ENCODE peak calls at places on chromosomes 2 and 18, in four cellular contexts. K is tibial artery, C is neural progenitor cell, Z is heart left ventricle. G is an unnamed sample.

GRCh38 chr18:31648966-31649429 is 35.4 kb downstream of the B4GALT6 start:
- DNase-seq in Z (no peak), K (no peak), C (no peak), G (no peak)

GRCh38 chr2:159219394-159219998 is 67.0 kb downstream of the WDSUB1 start:
- DNase-seq in Z (no peak), K (no peak), C (no peak), G (no peak)

GRCh38 chr18:31508781-31509180 is 10.8 kb downstream of the DSG2 start:
- DNase-seq in C (no peak), Z (no peak), K (no peak), G (no peak)

GRCh38 chr2:39227628-39228412 is 15.9 kb downstream of the CDKL4 start:
- DNase-seq in Z (peak; percentile 88), C (peak; percentile 81), K (peak; percentile 85), G (peak; percentile 93)

GRCh38 chr2:221451836-221452774 is 120.0 kb downstream of the EPHA4 start:
- DNase-seq in C (no peak), Z (no peak), K (no peak), G (no peak)

GRCh38 chr18:47594063-47594462 is 336.4 kb downstream of the SMAD2 start:
- DNase-seq in C (peak; percentile 81), K (no peak), Z (no peak), G (no peak)

GRCh38 chr18:13218376-13219011 is at the start of gene LDLRAD4:
- DNase-seq in C (peak; percentile 58), Z (peak; percentile 83), K (peak; percentile 83), G (peak; percentile 76)

GRCh38 chr2:19072161-19072560 is 286.3 kb downstream of the OSR1 start:
- DNase-seq in Z (no peak), C (no peak), K (no peak), G (no peak)

GRCh38 chr2:145007673-145008263 is 487.8 kb upstream of the ZEB2 start:
- DNase-seq in Z (no peak), C (no peak), K (peak; percentile 65), G (peak; percentile 78)

GRCh38 chr2:217797661-217798069 is 205.1 kb downstream of the TNS1 start:
- DNase-seq in Z (peak; percentile 66), C (no peak), K (peak; percentile 85), G (no peak)

GRCh38 chr18:27136208-27136535 is 48.9 kb downstream of the CHST9 start:
- DNase-seq in C (no peak), K (no peak), Z (no peak), G (no peak)

GRCh38 chr18:58570360-58571064 is 58.4 kb downstream of the ALPK2 start:
- DNase-seq in K (no peak), Z (no peak), C (no peak), G (no peak)

GRCh38 chr2:156874707-156875106 is 382.8 kb upstream of the GALNT5 start:
- DNase-seq in C (no peak), Z (no peak), K (no peak), G (no peak)

DNA sequence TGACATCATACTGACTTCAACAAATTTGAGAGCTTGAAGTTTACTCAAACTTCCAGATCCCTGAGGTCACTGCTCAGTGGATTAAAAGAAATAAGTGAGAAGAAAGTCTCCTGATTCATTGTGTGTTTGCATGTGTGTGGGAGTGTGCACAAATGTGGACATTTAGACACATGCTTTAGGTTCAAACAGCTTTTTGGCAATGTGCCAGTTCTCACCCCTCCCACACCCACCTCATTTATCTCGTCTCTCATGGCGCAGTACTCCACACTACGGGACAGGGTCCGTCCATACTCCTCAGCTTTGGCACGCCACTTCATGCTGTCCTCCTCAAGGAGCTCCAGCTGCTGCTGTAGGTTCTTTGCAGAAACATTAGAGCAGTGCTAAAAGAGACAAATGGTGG is 58.3 kb upstream of the TTN start:
- DNase-seq in C (no peak), K (no peak), Z (no peak), G (no peak)
- H3K4me3 ChIP-seq in C (no peak overlapping the region), K (no peak overlapping the region), Z (no peak overlapping the region), G (no peak overlapping the region)

DNA sequence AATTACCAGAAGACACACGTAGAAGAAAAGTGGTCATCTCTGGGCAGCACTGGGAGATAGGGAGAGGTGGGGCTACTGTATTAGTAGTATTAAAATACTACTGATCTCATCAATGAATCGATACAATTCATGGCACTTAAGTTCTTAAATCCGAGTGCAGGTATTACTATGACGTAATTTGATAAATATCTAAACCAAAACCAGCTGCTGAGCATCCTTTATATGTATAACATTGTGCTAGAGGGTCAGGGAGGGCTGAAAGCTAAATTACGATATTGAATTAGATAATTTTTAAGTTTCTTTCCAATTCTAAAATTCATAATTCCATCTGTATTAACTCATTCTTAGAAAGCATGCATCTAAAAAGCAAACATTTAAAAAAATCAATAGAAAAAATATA is 25.3 kb downstream of the DARS1 start:
- DNase-seq in C (no peak), K (no peak), Z (no peak), G (no peak)
- H3K4me3 ChIP-seq in C (no peak overlapping the region), K (no peak overlapping the region), Z (no peak overlapping the region), G (no peak overlapping the region)

GRCh38 chr2:43559391-43560230 is 36.2 kb downstream of the THADA start:
- DNase-seq in Z (no peak), C (no peak), K (no peak), G (no peak)
- H3K4me3 ChIP-seq in Z (no peak overlapping the region), C (no peak overlapping the region), K (no peak overlapping the region), G (no peak overlapping the region)

GRCh38 chr2:102177814-102178478 is 8.9 kb upstream of the IL1RL2 start:
- DNase-seq in Z (no peak), K (no peak), C (no peak), G (no peak)
- H3K4me3 ChIP-seq in Z (no peak overlapping the region), K (no peak overlapping the region), C (no peak overlapping the region), G (no peak overlapping the region)

GRCh38 chr2:42102606-42103450 is 55.0 kb downstream of the PKDCC start:
- DNase-seq in K (peak; percentile 78), C (peak; percentile 89), Z (peak; percentile 80), G (peak; percentile 80)

GRCh38 chr2:42101641-42102605 is 54.1 kb downstream of the PKDCC start:
- DNase-seq in K (peak; percentile 81), Z (peak; percentile 81), C (peak; percentile 52), G (peak; percentile 78)

GRCh38 chr2:42098571-42099430 is 51.0 kb downstream of the PKDCC start:
- DNase-seq in C (no peak), Z (no peak), K (no peak), G (peak; percentile 73)

GRCh38 chr2:42099431-42100173 is 51.8 kb downstream of the PKDCC start:
- DNase-seq in K (no peak), C (no peak), Z (no peak), G (no peak)

GRCh38 chr2:42100696-42101585 is 53.1 kb downstream of the PKDCC start:
- DNase-seq in K (peak; percentile 80), C (peak; percentile 77), Z (peak; percentile 87), G (peak; percentile 82)
- H3K4me3 ChIP-seq in K (peak overlapping the region; percentile 52), C (peak overlapping the region; percentile 38), Z (peak overlapping the region; percentile 50), G (no peak overlapping the region)

GRCh38 chr2:126777620-126777978 is 121.1 kb upstream of the TEX51 start:
- DNase-seq in Z (no peak), K (no peak), C (no peak), G (no peak)
- H3K4me3 ChIP-seq in Z (no peak overlapping the region), K (peak overlapping the region; percentile 52), C (no peak overlapping the region), G (no peak overlapping the region)

GRCh38 chr2:111999809-112000208 is 55.3 kb upstream of the TMEM87B start:
- DNase-seq in C (no peak), K (no peak), Z (no peak), G (no peak)

GRCh38 chr2:112003585-112003984 is 51.5 kb upstream of the TMEM87B start:
- DNase-seq in Z (no peak), K (no peak), C (no peak), G (no peak)

GRCh38 chr2:112000399-112001135 is 54.5 kb upstream of the TMEM87B start:
- DNase-seq in K (no peak), C (no peak), Z (no peak), G (no peak)

GRCh38 chr2:112001942-112002341 is 53.1 kb upstream of the TMEM87B start:
- DNase-seq in Z (no peak), K (no peak), C (no peak), G (no peak)

DNA sequence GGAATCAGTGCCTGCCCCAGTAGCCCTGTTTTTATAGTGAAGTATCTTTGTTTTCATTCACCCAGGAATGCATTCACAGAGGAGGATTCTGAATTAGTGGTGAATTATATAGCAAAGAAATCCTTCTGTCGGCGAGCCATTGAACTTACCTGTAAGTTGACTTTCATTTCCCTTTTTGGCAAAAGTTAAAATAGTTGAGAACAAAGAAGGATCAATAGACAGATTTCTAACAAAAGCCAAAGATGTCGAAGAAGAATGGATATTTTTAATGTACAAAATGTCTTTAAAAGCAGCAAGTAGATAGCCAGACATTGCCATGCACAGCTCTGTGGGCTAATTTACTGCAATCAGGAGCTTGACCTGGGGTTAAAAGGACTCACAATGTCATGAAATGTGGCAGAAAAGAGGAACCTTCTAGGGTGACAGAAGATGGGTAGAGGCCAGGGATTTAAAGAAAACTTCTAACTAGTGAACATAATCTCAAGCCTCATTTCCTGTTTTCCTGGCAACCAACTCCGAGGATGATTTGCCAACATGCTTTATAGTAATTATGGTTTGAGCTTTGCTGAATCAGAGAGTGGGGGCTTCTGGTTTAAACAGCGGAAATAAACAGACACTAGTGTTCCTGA is 53.8 kb upstream of the TMEM87B start:
- DNase-seq in C (no peak), K (no peak), Z (no peak), G (no peak)
- H3K4me3 ChIP-seq in C (no peak overlapping the region), K (no peak overlapping the region), Z (no peak overlapping the region), G (no peak overlapping the region)

DNA sequence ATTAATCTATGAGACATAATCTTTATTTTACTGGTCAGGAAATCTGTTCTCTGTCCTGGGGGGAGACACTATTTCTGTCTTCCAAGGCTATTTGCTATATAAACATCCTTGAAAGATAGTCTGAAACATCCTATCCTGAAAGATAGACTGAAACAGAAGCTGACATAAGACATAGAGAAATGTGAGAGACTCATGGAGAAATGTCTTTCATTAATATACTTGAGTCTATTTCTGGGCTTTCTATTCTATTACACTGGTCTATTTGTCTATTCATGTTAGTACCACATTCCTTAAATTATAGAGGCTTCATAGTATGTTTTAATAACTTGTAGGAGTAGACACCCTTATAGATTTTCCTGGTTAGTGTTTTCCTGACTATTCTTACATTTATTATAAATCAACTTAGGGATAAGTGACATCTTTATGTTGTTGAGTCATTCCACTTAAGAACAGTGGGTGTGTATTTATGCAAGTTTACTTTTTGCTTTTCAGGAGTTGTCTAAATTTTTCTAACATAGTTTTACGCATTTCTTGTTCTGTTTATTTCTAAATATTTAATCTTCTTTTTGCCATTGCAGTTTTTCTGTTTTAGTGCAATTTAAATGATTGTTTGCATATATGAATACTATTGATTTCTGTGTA is 244.9 kb upstream of the ZSWIM2 start:
- DNase-seq in Z (no peak), K (no peak), C (no peak), G (no peak)
- H3K4me3 ChIP-seq in Z (no peak overlapping the region), K (no peak overlapping the region), C (no peak overlapping the region), G (no peak overlapping the region)

G was measured in aorta.